ENCODE peak calls at places on chromosomes 3 and 15, in seven cellular contexts. F is gastrocnemius medialis, R is HL-60, E is psoas muscle, M is body of pancreas, T is right lobe of liver, J is cardiac muscle cell. C is an unnamed sample.

GRCh38 chr3:107604057-107604802 is 81.5 kb downstream of the BBX start:
- DNase-seq in F (no peak), R (no peak), E (no peak), M (no peak), T (no peak), J (no peak), C (no peak)

GRCh38 chr15:56989411-56989924 is 71.0 kb downstream of the TCF12 start:
- DNase-seq in F (no peak), R (no peak), E (no peak), M (no peak), T (no peak), J (peak; percentile 12), C (no peak)

GRCh38 chr3:164814106-164814505 is 264.2 kb downstream of the SI start:
- DNase-seq in F (no peak), R (no peak), E (no peak), M (no peak), T (no peak), J (no peak), C (no peak)

GRCh38 chr15:79846539-79846938 is 50.3 kb downstream of the MTHFS start:
- DNase-seq in F (no peak), R (no peak), E (no peak), M (no peak), T (peak; percentile 65), J (no peak), C (no peak)

GRCh38 chr3:115913069-115913686 is 289.9 kb downstream of the GAP43 start:
- DNase-seq in F (no peak), R (no peak), E (no peak), M (no peak), T (no peak), J (no peak), C (no peak)

GRCh38 chr3:64806668-64807067 is 118.9 kb upstream of the ADAMTS9 start:
- DNase-seq in F (no peak), R (no peak), E (no peak), M (no peak), T (no peak), J (no peak), C (no peak)

GRCh38 chr3:65607101-65607500 is 431.6 kb downstream of the MAGI1 start:
- DNase-seq in F (no peak), R (no peak), E (no peak), M (no peak), T (no peak), J (no peak), C (no peak)

GRCh38 chr15:68672781-68673205 is 94.0 kb downstream of the CORO2B start:
- DNase-seq in F (no peak), R (no peak), E (no peak), M (no peak), T (no peak), J (peak; percentile 50), C (no peak)

GRCh38 chr3:36709826-36710365 is 54.5 kb downstream of the DCLK3 start:
- DNase-seq in F (no peak), R (no peak), E (no peak), M (no peak), T (no peak), J (no peak), C (no peak)

GRCh38 chr15:35737521-35737920 is 191.6 kb upstream of the DPH6 start:
- DNase-seq in F (no peak), R (no peak), E (no peak), M (no peak), T (no peak), J (no peak), C (no peak)

GRCh38 chr15:73944161-73945099 is 18.2 kb downstream of the LOXL1 start:
- DNase-seq in F (no peak), R (no peak), E (peak; percentile 39), M (no peak), T (peak; percentile 42), J (peak; percentile 37), C (no peak)

GRCh38 chr15:92902723-92903587 is 2.8 kb downstream of the CHD2 start:
- DNase-seq in F (no peak), R (no peak), E (no peak), M (no peak), T (no peak), J (no peak), C (no peak)

GRCh38 chr3:13770390-13771169 is 109.3 kb downstream of the WNT7A start:
- DNase-seq in F (no peak), R (no peak), E (no peak), M (peak; percentile 28), T (no peak), J (peak; percentile 16), C (no peak)

GRCh38 chr3:12663311-12663935 is 494 bp downstream of the RAF1 start:
- DNase-seq in F (peak; percentile 81), R (no peak), E (peak; percentile 77), M (peak; percentile 69), T (peak; percentile 74), J (peak; percentile 61), C (peak; percentile 77)

GRCh38 chr3:195153121-195153520 is 117.8 kb downstream of the XXYLT1 start:
- DNase-seq in F (no peak), R (no peak), E (no peak), M (no peak), T (no peak), J (peak; percentile 32), C (no peak)

GRCh38 chr3:115279939-115280338 is 132.9 kb upstream of the ZBTB20 start:
- DNase-seq in F (no peak), R (no peak), E (no peak), M (no peak), T (no peak), J (no peak), C (no peak)

GRCh38 chr3:182989566-182989965 is 9.2 kb upstream of the DCUN1D1 start:
- DNase-seq in F (no peak), R (no peak), E (no peak), M (no peak), T (no peak), J (no peak), C (no peak)

GRCh38 chr15:74382004-74382816 is 14.8 kb upstream of the CYP11A1 start:
- DNase-seq in F (peak; percentile 79), R (peak; percentile 60), E (peak; percentile 89), M (peak; percentile 87), T (peak; percentile 89), J (peak; percentile 92), C (peak; percentile 68)

GRCh38 chr3:66418432-66419052 is 82.3 kb downstream of the LRIG1 start:
- DNase-seq in F (peak; percentile 84), R (no peak), E (peak; percentile 86), M (peak; percentile 75), T (no peak), J (no peak), C (no peak)

GRCh38 chr3:127822836-127823589 is 698 bp upstream of the MGLL start:
- DNase-seq in F (peak; percentile 69), R (no peak), E (peak; percentile 88), M (peak; percentile 23), T (peak; percentile 85), J (peak; percentile 47), C (no peak)

GRCh38 chr15:59689626-59690236 is 611 bp upstream of the BNIP2 start:
- DNase-seq in F (peak; percentile 86), R (no peak), E (peak; percentile 92), M (peak; percentile 94), T (peak; percentile 94), J (peak; percentile 73), C (peak; percentile 62)

GRCh38 chr15:76533995-76534394 is 197.4 kb downstream of the ISL2 start:
- DNase-seq in F (no peak), R (no peak), E (no peak), M (no peak), T (no peak), J (no peak), C (no peak)

GRCh38 chr3:177800565-177800964 is 603.3 kb upstream of the TBL1XR1 start:
- DNase-seq in F (no peak), R (no peak), E (no peak), M (no peak), T (no peak), J (no peak), C (no peak)

GRCh38 chr15:42863572-42864239 is 56.9 kb downstream of the TTBK2 start:
- DNase-seq in F (no peak), R (no peak), E (no peak), M (peak; percentile 33), T (no peak), J (no peak), C (no peak)

GRCh38 chr3:190546881-190547510 is 33.1 kb downstream of the IL1RAP start:
- DNase-seq in F (no peak), R (no peak), E (no peak), M (no peak), T (no peak), J (peak; percentile 28), C (no peak)

GRCh38 chr15:70149667-70150404 is 52.1 kb upstream of the TLE3 start:
- DNase-seq in F (no peak), R (no peak), E (no peak), M (no peak), T (no peak), J (no peak), C (no peak)

GRCh38 chr3:53807117-53807521 is 39.1 kb downstream of the CHDH start:
- DNase-seq in F (no peak), R (no peak), E (no peak), M (no peak), T (no peak), J (no peak), C (no peak)

GRCh38 chr3:53804697-53805462 is 41.3 kb downstream of the CHDH start:
- DNase-seq in F (no peak), R (no peak), E (no peak), M (no peak), T (no peak), J (no peak), C (no peak)

GRCh38 chr3:53808496-53808895 is 37.7 kb downstream of the CHDH start:
- DNase-seq in F (no peak), R (no peak), E (no peak), M (no peak), T (no peak), J (no peak), C (no peak)

GRCh38 chr3:53805463-53806159 is 40.6 kb downstream of the CHDH start:
- DNase-seq in F (no peak), R (no peak), E (no peak), M (no peak), T (no peak), J (no peak), C (no peak)

GRCh38 chr3:53806182-53807116 is 39.8 kb downstream of the CHDH start:
- DNase-seq in F (no peak), R (no peak), E (no peak), M (peak; percentile 79), T (no peak), J (no peak), C (no peak)
- H3K4me3 ChIP-seq in F (no peak overlapping the region), R (no peak overlapping the region), E (no peak overlapping the region), M (no peak overlapping the region), T (no peak overlapping the region), J (no peak overlapping the region), C (no peak overlapping the region)

GRCh38 chr3:196740476-196741400 is 1.1 kb downstream of the PAK2 start:
- DNase-seq in F (no peak), R (no peak), E (no peak), M (no peak), T (no peak), J (peak; percentile 72), C (peak; percentile 74)
- H3K27ac ChIP-seq in F (peak overlapping the region; percentile 87), R (peak overlapping the region; percentile 89), E (peak overlapping the region; percentile 91), M (peak overlapping the region; percentile 97), T (peak overlapping the region; percentile 96), J (peak overlapping the region; percentile 98), C (peak overlapping the region; percentile 99)

GRCh38 chr3:133488785-133489367 is 84.6 kb upstream of the CDV3 start:
- DNase-seq in F (no peak), R (no peak), E (no peak), M (peak; percentile 62), T (no peak), J (peak; percentile 77), C (no peak)
- H3K4me3 ChIP-seq in F (no peak overlapping the region), R (no peak overlapping the region), E (no peak overlapping the region), M (no peak overlapping the region), T (no peak overlapping the region), J (no peak overlapping the region), C (no peak overlapping the region)

GRCh38 chr3:30455840-30456239 is 150.6 kb upstream of the TGFBR2 start:
- DNase-seq in F (peak; percentile 53), R (no peak), E (peak; percentile 58), M (peak; percentile 35), T (no peak), J (no peak), C (no peak)
- H3K27ac ChIP-seq in F (peak overlapping the region; percentile 26), R (no peak overlapping the region), E (no peak overlapping the region), M (no peak overlapping the region), T (no peak overlapping the region), J (no peak overlapping the region), C (no peak overlapping the region)

C was measured in CD4-positive, alpha-beta memory T cell.